ENCODE peak calls at places on chromosomes 4 and X, in nine cellular contexts. O, K, S, N, G, R, H, Y and V are unnamed samples.

GRCh38 chrX:71604141-71604540 is 14.2 kb downstream of the CXCR3 start:
- DNase-seq in H (peak; percentile 10), N (peak; percentile 24), O (peak; percentile 46), G (no peak), S (no peak), Y (no peak), K (no peak), R (no peak), V (no peak)

GRCh38 chrX:153728095-153728494 is 3.4 kb downstream of the ABCD1 start:
- DNase-seq in K (no peak), H (no peak), O (no peak), S (no peak), Y (no peak), N (no peak), R (peak; percentile 11), G (no peak), V (no peak)

GRCh38 chrX:13742397-13743176 is 8.0 kb downstream of the OFD1 start:
- DNase-seq in H (peak; percentile 76), N (no peak), K (no peak), O (no peak), S (no peak), Y (no peak), G (no peak), R (peak; percentile 16), V (no peak)

GRCh38 chr4:82756061-82756460 is 42.5 kb downstream of the SCD5 start:
- DNase-seq in N (no peak), K (no peak), S (no peak), R (no peak), G (no peak), O (no peak), H (no peak), Y (no peak), V (no peak)

GRCh38 chr4:180394307-180394706 is 1848.9 kb upstream of the TENM3 start:
- DNase-seq in N (no peak), H (no peak), R (no peak), S (no peak), O (no peak), Y (no peak), G (no peak), K (no peak), V (no peak)

GRCh38 chr4:140094701-140095420 is 59.1 kb downstream of the MAML3 start:
- DNase-seq in O (no peak), G (no peak), S (peak; percentile 13), H (peak; percentile 92), Y (peak; percentile 78), N (peak; percentile 72), R (peak; percentile 57), K (peak; percentile 85), V (no peak)

GRCh38 chr4:163415668-163416067 is 57.9 kb downstream of the TKTL2 start:
- DNase-seq in H (peak; percentile 7), Y (no peak), S (no peak), N (no peak), K (no peak), O (no peak), G (no peak), R (peak; percentile 55), V (no peak)

GRCh38 chr4:154506253-154506652 is 14.7 kb upstream of the DCHS2 start:
- DNase-seq in K (peak; percentile 24), H (peak; percentile 60), S (peak; percentile 33), G (peak; percentile 13), R (peak; percentile 73), N (peak; percentile 9), O (peak; percentile 63), Y (no peak), V (no peak)

GRCh38 chr4:186151499-186151898 is 39.9 kb upstream of the CYP4V2 start:
- DNase-seq in N (no peak), S (no peak), R (no peak), Y (no peak), G (no peak), K (no peak), H (no peak), O (no peak), V (no peak)

GRCh38 chr4:185559913-185560281 is 24.6 kb upstream of the PDLIM3 start:
- DNase-seq in K (peak; percentile 82), O (peak; percentile 51), R (no peak), S (peak; percentile 75), N (peak; percentile 87), G (no peak), H (peak; percentile 89), Y (no peak), V (peak; percentile 0)

GRCh38 chrX:105323951-105324350 is 103.5 kb upstream of the TEX13A start:
- DNase-seq in S (peak; percentile 80), G (no peak), O (no peak), Y (no peak), R (no peak), K (no peak), N (peak; percentile 60), H (peak; percentile 6), V (no peak)

GRCh38 chr4:169099775-169100180 is 89.7 kb upstream of the CBR4 start:
- DNase-seq in S (no peak), O (peak; percentile 76), K (peak; percentile 42), G (no peak), N (peak; percentile 83), R (no peak), H (no peak), Y (no peak), V (no peak)
- H3K79me2 ChIP-seq in S (no peaks in the 10 kb centered on the region), O (peaks cover 96% of the 10 kb centered on the region), K (peaks cover 15% of the 10 kb centered on the region), G (no peaks in the 10 kb centered on the region), N (no peaks in the 10 kb centered on the region), R (no peaks in the 10 kb centered on the region), H (no peaks in the 10 kb centered on the region), Y (no peaks in the 10 kb centered on the region), V (no peaks in the 10 kb centered on the region)

GRCh38 chrX:103687696-103688191 is 1.2 kb upstream of the MORF4L2 start:
- DNase-seq in H (peak; percentile 88), R (peak; percentile 88), Y (peak; percentile 84), S (peak; percentile 62), K (peak; percentile 79), N (peak; percentile 71), O (peak; percentile 80), G (peak; percentile 64), V (no peak)

GRCh38 chrX:103686199-103687072 is at the start of gene MORF4L2:
- DNase-seq in N (peak; percentile 99), Y (peak; percentile 99), K (peak; percentile 98), R (peak; percentile 92), S (peak; percentile 97), O (peak; percentile 95), G (peak; percentile 95), H (peak; percentile 99), V (peak; percentile 91)

GRCh38 chrX:103687073-103687695 is 685 bp upstream of the MORF4L2 start:
- DNase-seq in Y (peak; percentile 82), G (peak; percentile 45), H (no peak), K (no peak), O (peak; percentile 89), N (peak; percentile 79), S (no peak), R (no peak), V (no peak)

GRCh38 chrX:103688949-103689348 is 2.5 kb upstream of the MORF4L2 start:
- DNase-seq in N (peak; percentile 24), K (peak; percentile 29), O (peak; percentile 66), S (peak; percentile 30), R (peak; percentile 23), Y (no peak), H (peak; percentile 11), G (no peak), V (no peak)

GRCh38 chrX:103685396-103685795 is 1.1 kb downstream of the MORF4L2 start:
- DNase-seq in G (no peak), O (peak; percentile 56), H (no peak), Y (no peak), R (no peak), K (no peak), S (no peak), N (no peak), V (no peak)
- H3K79me2 ChIP-seq in G (peaks cover 57% of the 10 kb centered on the region), O (peaks cover 55% of the 10 kb centered on the region), H (peaks cover 13% of the 10 kb centered on the region), Y (peaks cover 7% of the 10 kb centered on the region), R (peaks cover 28% of the 10 kb centered on the region), K (peaks cover 35% of the 10 kb centered on the region), S (peaks cover 44% of the 10 kb centered on the region), N (peaks cover 33% of the 10 kb centered on the region), V (peaks cover 27% of the 10 kb centered on the region)

DNA sequence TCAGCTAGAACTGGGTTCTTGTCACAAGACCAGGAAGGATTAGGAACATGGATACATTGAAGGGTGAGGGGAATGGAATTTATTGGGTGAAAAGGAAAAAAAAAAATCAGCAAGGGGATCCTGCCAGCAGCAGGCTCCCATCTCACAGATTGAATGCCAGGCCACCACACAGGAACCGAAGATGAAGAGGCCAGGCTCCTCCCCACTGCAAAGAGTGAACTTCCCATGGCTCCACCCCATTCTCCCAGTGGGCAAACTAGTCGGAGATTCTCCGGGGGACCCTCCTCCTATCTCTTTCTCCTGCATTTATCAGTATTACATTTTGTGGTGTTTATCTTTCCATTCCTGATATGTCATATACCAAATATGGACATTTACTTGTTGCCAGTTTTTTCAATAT is 46.0 kb upstream of the MAGED1 start:
- DNase-seq in R (peak; percentile 36), Y (no peak), S (no peak), K (no peak), G (no peak), O (no peak), N (no peak), H (peak; percentile 29), V (no peak)
- H3K79me2 ChIP-seq in R (peaks cover 80% of the 10 kb centered on the region), Y (peaks cover 7% of the 10 kb centered on the region), S (peaks cover 27% of the 10 kb centered on the region), K (no peaks in the 10 kb centered on the region), G (peaks cover 28% of the 10 kb centered on the region), O (peaks cover 6% of the 10 kb centered on the region), N (no peaks in the 10 kb centered on the region), H (peaks cover 5% of the 10 kb centered on the region), V (no peaks in the 10 kb centered on the region)

GRCh38 chrX:24153175-24153795 is 3.8 kb downstream of the ZFX start:
- DNase-seq in Y (peak; percentile 61), N (no peak), H (peak; percentile 91), O (peak; percentile 55), S (peak; percentile 35), G (no peak), K (peak; percentile 6), R (peak; percentile 24), V (no peak)

GRCh38 chrX:24156177-24156576 is 6.6 kb downstream of the ZFX start:
- DNase-seq in Y (no peak), H (no peak), S (no peak), R (no peak), O (no peak), G (no peak), K (no peak), N (no peak), V (no peak)

GRCh38 chrX:24151513-24151912 is 2.0 kb downstream of the ZFX start:
- DNase-seq in Y (no peak), N (no peak), S (no peak), R (no peak), G (no peak), H (no peak), K (no peak), O (peak; percentile 37), V (no peak)

GRCh38 chrX:24153796-24154189 is 4.3 kb downstream of the ZFX start:
- DNase-seq in Y (no peak), K (peak; percentile 78), S (no peak), N (no peak), H (no peak), O (no peak), R (no peak), G (no peak), V (no peak)

GRCh38 chrX:24154490-24155034 is 5.0 kb downstream of the ZFX start:
- DNase-seq in N (no peak), S (no peak), Y (no peak), K (no peak), O (peak; percentile 53), H (no peak), G (no peak), R (no peak), V (no peak)
- H3K79me2 ChIP-seq in N (peaks cover 89% of the 10 kb centered on the region), S (peaks cover 93% of the 10 kb centered on the region), Y (peaks cover 60% of the 10 kb centered on the region), K (peaks cover 92% of the 10 kb centered on the region), O (peaks cover 92% of the 10 kb centered on the region), H (peaks cover 54% of the 10 kb centered on the region), G (peaks cover 91% of the 10 kb centered on the region), R (peaks cover 91% of the 10 kb centered on the region), V (peaks cover 92% of the 10 kb centered on the region)